ENCODE peak calls at places on chromosome 3, in six cellular contexts. C is sigmoid colon, V is fibroblast of pulmonary artery, F is upper lobe of right lung, U is fibroblast of lung, P is astrocyte of the cerebellum. N is an unnamed sample.

GRCh38 chr3:294096-294495 is 97.5 kb downstream of the CHL1 start:
- DNase-seq in C (no peak), V (no peak), F (no peak), U (no peak), P (no peak), N (no peak)

GRCh38 chr3:10697918-10698317 is 118.1 kb upstream of the SLC6A11 start:
- DNase-seq in C (peak), V (no peak), F (no peak), U (no peak), P (no peak), N (no peak)

GRCh38 chr3:111853071-111853470 is 6.0 kb upstream of the PHLDB2 start:
- DNase-seq in C (no peak), V (no peak), F (no peak), U (no peak), P (no peak), N (no peak)

GRCh38 chr3:157119369-157119951 is 40.5 kb downstream of the CCNL1 start:
- DNase-seq in C (no peak), V (no peak), F (no peak), U (no peak), P (no peak), N (no peak)

GRCh38 chr3:44387404-44387803 is 48.8 kb downstream of the TCAIM start:
- DNase-seq in C (no peak), V (no peak), F (no peak), U (no peak), P (no peak), N (no peak)

GRCh38 chr3:129505341-129505740 is 23.1 kb upstream of the RHO start:
- DNase-seq in C (no peak), V (no peak), F (no peak), U (no peak), P (no peak), N (no peak)

GRCh38 chr3:130901463-130902204 is 7.8 kb downstream of the ATP2C1 start:
- DNase-seq in C (no peak), V (no peak), F (no peak), U (no peak), P (no peak), N (no peak)

GRCh38 chr3:171778493-171778892 is 31.8 kb downstream of the PLD1 start:
- DNase-seq in C (no peak), V (no peak), F (no peak), U (no peak), P (no peak), N (no peak)

GRCh38 chr3:69149586-69149985 is 27.2 kb upstream of the LMOD3 start:
- DNase-seq in C (no peak), V (no peak), F (no peak), U (no peak), P (no peak), N (no peak)

GRCh38 chr3:128935922-128936321 is 56.5 kb downstream of the ACAD9 start:
- DNase-seq in C (no peak), V (no peak), F (no peak), U (no peak), P (no peak), N (no peak)

GRCh38 chr3:184168363-184169120 is 6.1 kb upstream of the AP2M1 start:
- DNase-seq in C (no peak), V (peak), F (no peak), U (peak), P (peak), N (no peak)

GRCh38 chr3:139427283-139428060 is 38.0 kb upstream of the COPB2 start:
- DNase-seq in C (no peak), V (peak), F (no peak), U (peak), P (peak), N (peak)

GRCh38 chr3:99023590-99024192 is 122.2 kb upstream of the DCBLD2 start:
- DNase-seq in C (no peak), V (peak), F (no peak), U (peak), P (peak), N (no peak)

GRCh38 chr3:112074616-112075497 is 11.3 kb upstream of the C3orf52 start:
- DNase-seq in C (no peak), V (peak), F (peak), U (peak), P (peak), N (peak)

GRCh38 chr3:118818386-118818785 is 216.3 kb downstream of the IGSF11 start:
- DNase-seq in C (no peak), V (peak), F (no peak), U (peak), P (no peak), N (no peak)

GRCh38 chr3:50523170-50523865 is 19.9 kb upstream of the CACNA2D2 start:
- DNase-seq in C (no peak), V (no peak), F (no peak), U (no peak), P (no peak), N (no peak)

GRCh38 chr3:139630532-139630931 is 47.2 kb downstream of the NMNAT3 start:
- DNase-seq in C (no peak), V (no peak), F (no peak), U (no peak), P (peak), N (peak)

GRCh38 chr3:126124148-126124868 is 40.4 kb upstream of the SLC41A3 start:
- DNase-seq in C (peak), V (no peak), F (peak), U (no peak), P (no peak), N (no peak)

GRCh38 chr3:156685198-156685597 is 10.8 kb downstream of the TIPARP start:
- DNase-seq in C (no peak), V (peak), F (no peak), U (no peak), P (no peak), N (no peak)

GRCh38 chr3:113485161-113485609 is 29.8 kb downstream of the SPICE1 start:
- DNase-seq in C (no peak), V (no peak), F (peak), U (no peak), P (no peak), N (no peak)

GRCh38 chr3:128252083-128252482 is 98.8 kb downstream of the EEFSEC start:
- DNase-seq in C (no peak), V (no peak), F (no peak), U (no peak), P (no peak), N (no peak)

GRCh38 chr3:30154853-30155252 is 451.5 kb upstream of the TGFBR2 start:
- DNase-seq in C (no peak), V (no peak), F (no peak), U (no peak), P (no peak), N (no peak)

GRCh38 chr3:184800349-184800748 is 11.6 kb upstream of the VPS8 start:
- DNase-seq in C (no peak), V (no peak), F (no peak), U (no peak), P (no peak), N (no peak)

GRCh38 chr3:194488007-194488742 is 1.4 kb upstream of the ATP13A3 start:
- DNase-seq in C (no peak), V (peak), F (no peak), U (no peak), P (no peak), N (no peak)
- H3K4me3 ChIP-seq in C (peak), V (peak), F (peak), U (no peak), P (no peak), N (peak)

DNA sequence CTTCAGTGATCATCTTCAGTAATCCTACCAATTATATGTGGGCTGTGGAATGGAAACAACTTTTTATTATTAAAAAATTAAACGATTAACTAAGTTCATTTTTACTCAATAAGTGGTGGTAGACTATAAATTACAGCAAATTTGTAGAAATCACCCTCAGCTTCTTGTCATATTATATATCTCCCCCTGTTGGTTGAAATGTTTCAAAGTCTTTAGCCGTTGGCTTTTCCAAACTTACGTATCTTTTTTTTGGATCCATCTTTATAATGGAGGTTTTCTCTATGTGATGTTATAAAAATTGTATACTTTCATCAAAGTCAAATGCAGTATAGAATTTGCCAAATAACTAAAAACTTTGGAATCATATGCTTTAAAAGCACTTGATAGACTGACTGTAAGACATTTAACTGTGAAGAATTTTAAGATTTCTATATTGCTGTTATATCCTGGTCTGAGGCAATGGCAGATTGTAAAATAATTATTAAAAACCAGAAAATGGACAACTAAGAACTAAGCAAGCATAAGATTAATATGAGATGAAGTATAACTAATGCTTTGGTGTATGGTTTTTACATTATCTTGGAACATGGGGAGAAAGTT is 44.7 kb downstream of the ATP11B start:
- DNase-seq in C (no peak), V (peak), F (no peak), U (peak), P (peak), N (peak)
- TF ChIP-seq CTCF in C (peak), V (peak), F (peak), U (peak), P (peak), N (peak)

DNA sequence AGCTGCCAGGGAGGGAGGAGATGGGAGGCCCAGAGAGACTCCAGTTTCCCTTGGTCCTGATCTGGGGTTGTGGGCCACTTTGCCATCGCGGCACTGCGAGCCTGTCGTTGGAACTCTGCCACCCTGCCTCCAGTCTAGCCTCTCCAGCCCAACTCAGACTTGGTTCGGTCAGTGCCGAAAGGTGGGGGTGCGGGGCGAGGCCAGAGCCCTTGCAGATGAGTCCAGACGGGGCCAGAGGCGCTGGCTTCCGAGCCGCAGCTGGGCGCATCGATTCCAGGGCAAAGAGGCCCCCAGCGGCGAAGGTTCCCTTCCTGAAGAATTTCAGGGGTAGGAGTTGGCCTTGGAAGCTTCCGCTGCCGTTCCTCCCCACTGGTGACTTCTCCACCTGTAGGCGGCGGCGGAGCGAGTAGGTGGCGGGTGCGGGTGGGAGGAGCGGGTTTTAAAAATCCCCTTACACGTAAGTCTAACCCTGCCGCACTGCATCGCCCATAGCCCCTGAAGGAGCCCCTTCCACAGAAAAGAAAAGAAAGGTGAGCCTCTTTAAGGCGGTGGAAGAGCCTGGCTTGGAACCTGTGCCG is 5.1 kb downstream of the WNT5A start:
- DNase-seq in C (no peak), V (peak), F (peak), U (peak), P (no peak), N (no peak)
- H3K4me3 ChIP-seq in C (peak), V (peak), F (peak), U (peak), P (peak), N (peak)

DNA sequence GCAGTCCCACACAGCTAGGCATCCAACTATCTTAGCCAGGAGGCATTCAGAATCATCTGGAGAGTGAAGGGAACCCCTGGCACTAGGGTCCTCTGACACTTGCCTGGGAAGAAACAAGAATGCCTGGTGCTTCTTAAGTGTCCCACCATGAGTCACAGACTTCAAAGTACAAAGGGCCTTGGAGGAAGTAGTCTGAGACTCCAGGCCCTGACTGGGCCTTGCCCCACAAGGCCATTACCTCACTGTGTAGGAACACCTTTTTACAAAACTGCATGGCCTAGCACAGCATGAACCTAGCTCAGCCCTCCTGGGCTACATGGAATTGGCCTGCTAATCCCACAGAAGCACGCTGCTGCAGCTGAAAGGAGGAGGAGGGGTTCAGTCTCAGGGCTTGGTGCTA is 104.5 kb upstream of the SLCO2A1 start:
- DNase-seq in C (no peak), V (no peak), F (no peak), U (no peak), P (no peak), N (no peak)
- TF ChIP-seq CTCF in C (no peak), V (no peak), F (no peak), U (no peak), P (no peak), N (no peak)

GRCh38 chr3:121663171-121663847 is 2.6 kb upstream of the HCLS1 start:
- DNase-seq in C (no peak), V (no peak), F (no peak), U (no peak), P (no peak), N (no peak)

GRCh38 chr3:121662742-121663141 is 2.0 kb upstream of the HCLS1 start:
- DNase-seq in C (no peak), V (no peak), F (no peak), U (no peak), P (no peak), N (no peak)

GRCh38 chr3:121658716-121659435 is 1.8 kb downstream of the HCLS1 start:
- DNase-seq in C (no peak), V (no peak), F (no peak), U (no peak), P (no peak), N (no peak)

GRCh38 chr3:121661376-121661775 is 673 bp upstream of the HCLS1 start:
- DNase-seq in C (no peak), V (no peak), F (no peak), U (no peak), P (no peak), N (no peak)

DNA sequence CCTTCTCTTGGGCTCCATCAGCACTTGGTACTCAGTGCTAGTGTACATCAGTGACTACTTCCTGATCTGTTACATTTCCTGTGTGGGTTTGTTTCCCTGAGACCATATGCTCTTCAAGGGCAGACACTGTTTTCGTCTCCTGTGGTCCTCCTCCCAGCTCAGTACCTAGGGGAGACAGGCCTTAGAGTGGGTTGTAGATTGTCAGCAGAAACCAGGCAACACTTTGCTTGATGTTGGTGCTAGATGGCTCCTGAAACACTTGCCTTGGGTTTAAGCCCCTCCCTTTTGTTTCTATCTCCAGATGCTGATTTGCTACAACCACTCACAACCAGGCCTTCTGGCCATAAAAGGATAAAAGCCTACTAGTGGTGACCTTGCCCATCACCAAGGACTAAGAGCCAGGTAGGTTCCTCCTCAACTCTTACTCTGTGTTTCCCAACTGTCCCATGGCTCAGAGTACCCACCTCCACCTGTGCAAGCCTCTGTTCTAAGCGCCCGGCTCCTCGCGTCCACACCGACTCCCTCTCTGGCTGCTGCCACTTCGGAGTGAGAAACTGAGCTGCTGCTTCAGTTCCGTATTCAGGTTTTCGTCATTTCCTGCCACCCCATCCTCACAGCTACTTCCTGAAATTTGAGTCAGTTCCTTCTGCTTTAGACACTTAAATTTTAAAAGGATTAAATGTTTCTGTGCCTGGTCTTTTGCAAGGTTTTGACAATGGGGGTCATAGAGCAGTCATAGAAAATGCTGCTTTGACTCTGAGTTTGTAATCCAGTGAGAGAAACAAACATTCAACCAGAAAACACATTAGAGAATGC is at the start of gene HCLS1:
- DNase-seq in C (peak), V (peak), F (peak), U (no peak), P (no peak), N (no peak)
- H3K4me3 ChIP-seq in C (peak), V (no peak), F (peak), U (no peak), P (no peak), N (no peak)

GRCh38 chr3:67472674-67473201 is 181.7 kb downstream of the SUCLG2 start:
- DNase-seq in C (no peak), V (no peak), F (no peak), U (no peak), P (no peak), N (no peak)
- TF ChIP-seq CTCF in C (no peak), V (no peak), F (no peak), U (no peak), P (no peak), N (no peak)